ENCODE peak calls at places on chromosomes 4 and X, in five cellular contexts. One of them, this sample, is unnamed.

GRCh38 chrX:40172169-40172979 is 74.6 kb upstream of the BCOR start:
- DNase-seq in upper lobe of left lung: peak
- DNase-seq in stomach: peak
- DNase-seq in K562: peak
- DNase-seq in HCT116: no peak
- DNase-seq in this sample: peak

GRCh38 chr4:154417358-154417673 is 74.3 kb downstream of the DCHS2 start:
- DNase-seq in stomach: no peak
- DNase-seq in K562: no peak
- DNase-seq in upper lobe of left lung: no peak
- DNase-seq in HCT116: no peak
- DNase-seq in this sample: no peak

GRCh38 chr4:159516556-159516955 is 413.7 kb downstream of the RAPGEF2 start:
- DNase-seq in stomach: no peak
- DNase-seq in HCT116: no peak
- DNase-seq in K562: no peak
- DNase-seq in upper lobe of left lung: no peak
- DNase-seq in this sample: no peak

GRCh38 chrX:152137771-152138387 is 498 bp downstream of the MAGEA10 start:
- DNase-seq in upper lobe of left lung: peak
- DNase-seq in K562: no peak
- DNase-seq in HCT116: no peak
- DNase-seq in stomach: no peak
- DNase-seq in this sample: no peak

GRCh38 chrX:55907968-55908607 is 190.5 kb downstream of the RRAGB start:
- DNase-seq in K562: peak
- DNase-seq in upper lobe of left lung: peak
- DNase-seq in HCT116: peak
- DNase-seq in stomach: peak
- DNase-seq in this sample: peak

GRCh38 chr4:15145709-15146108 is 143.4 kb downstream of the CPEB2 start:
- DNase-seq in upper lobe of left lung: no peak
- DNase-seq in stomach: no peak
- DNase-seq in HCT116: no peak
- DNase-seq in K562: no peak
- DNase-seq in this sample: no peak

GRCh38 chrX:30027636-30028035 is 187.7 kb upstream of the MAGEB2 start:
- DNase-seq in stomach: no peak
- DNase-seq in K562: no peak
- DNase-seq in HCT116: no peak
- DNase-seq in upper lobe of left lung: no peak
- DNase-seq in this sample: no peak

GRCh38 chr4:85741921-85742591 is 267.1 kb downstream of the ARHGAP24 start:
- DNase-seq in HCT116: no peak
- DNase-seq in upper lobe of left lung: no peak
- DNase-seq in stomach: no peak
- DNase-seq in K562: no peak
- DNase-seq in this sample: no peak

GRCh38 chr4:10020871-10021676 is at the start of gene SLC2A9:
- DNase-seq in HCT116: no peak
- DNase-seq in K562: no peak
- DNase-seq in upper lobe of left lung: peak
- DNase-seq in stomach: no peak
- DNase-seq in this sample: peak

GRCh38 chrX:22025751-22026150 is 6.4 kb upstream of the PHEX start:
- DNase-seq in HCT116: no peak
- DNase-seq in stomach: no peak
- DNase-seq in upper lobe of left lung: no peak
- DNase-seq in K562: no peak
- DNase-seq in this sample: no peak

GRCh38 chrX:14291626-14292025 is 237.7 kb upstream of the GLRA2 start:
- DNase-seq in K562: no peak
- DNase-seq in HCT116: no peak
- DNase-seq in stomach: no peak
- DNase-seq in upper lobe of left lung: no peak
- DNase-seq in this sample: no peak

GRCh38 chr4:89256203-89256800 is 51.3 kb downstream of the GPRIN3 start:
- DNase-seq in HCT116: no peak
- DNase-seq in stomach: no peak
- DNase-seq in K562: no peak
- DNase-seq in upper lobe of left lung: no peak
- DNase-seq in this sample: no peak

GRCh38 chr4:8238515-8239053 is 31.0 kb upstream of the HTRA3 start:
- DNase-seq in upper lobe of left lung: peak
- DNase-seq in stomach: no peak
- DNase-seq in HCT116: no peak
- DNase-seq in K562: peak
- DNase-seq in this sample: no peak

GRCh38 chrX:40105791-40106676 is 8.3 kb upstream of the BCOR start:
- DNase-seq in K562: peak
- DNase-seq in upper lobe of left lung: peak
- DNase-seq in HCT116: no peak
- DNase-seq in stomach: peak
- DNase-seq in this sample: no peak

GRCh38 chr4:172892300-172892699 is 276.3 kb upstream of the GALNT7 start:
- DNase-seq in upper lobe of left lung: no peak
- DNase-seq in stomach: no peak
- DNase-seq in HCT116: peak
- DNase-seq in K562: peak
- DNase-seq in this sample: no peak

GRCh38 chr4:53010320-53010719 is 148.2 kb downstream of the RASL11B start:
- DNase-seq in stomach: no peak
- DNase-seq in HCT116: no peak
- DNase-seq in K562: no peak
- DNase-seq in upper lobe of left lung: no peak
- DNase-seq in this sample: peak

DNA sequence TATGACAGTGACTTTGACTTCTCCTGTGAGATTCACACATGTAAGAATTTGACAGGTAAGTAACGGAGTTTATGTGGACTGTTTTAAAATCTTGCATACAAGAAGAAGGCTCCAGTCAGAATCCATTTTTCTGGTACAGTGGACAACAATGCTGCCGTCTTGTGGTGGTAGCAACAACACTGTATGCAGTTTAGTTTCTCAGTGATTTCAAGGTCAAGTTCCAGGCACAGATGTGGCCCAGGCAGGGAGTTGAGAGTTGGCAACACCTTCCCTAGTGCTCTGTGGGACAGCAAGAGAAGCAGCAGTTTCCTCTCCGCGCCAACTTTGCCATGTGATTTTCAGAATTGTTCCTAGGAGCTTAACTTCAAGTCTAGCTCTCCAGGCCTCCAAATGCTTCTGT is 56.0 kb upstream of the STPG2 start:
- DNase-seq in upper lobe of left lung: no peak
- DNase-seq in stomach: no peak
- DNase-seq in K562: no peak
- DNase-seq in HCT116: no peak
- DNase-seq in this sample: no peak
- TF ChIP-seq CTCF in upper lobe of left lung: no peak
- TF ChIP-seq CTCF in stomach: no peak
- TF ChIP-seq CTCF in K562: no peak
- TF ChIP-seq CTCF in HCT116: no peak
- TF ChIP-seq CTCF in this sample: no peak

GRCh38 chr4:72568959-72569718 is at the start of gene ADAMTS3:
- DNase-seq in HCT116: no peak
- DNase-seq in upper lobe of left lung: peak
- DNase-seq in K562: peak
- DNase-seq in stomach: peak
- DNase-seq in this sample: peak
- TF ChIP-seq POLR2A in HCT116: no peak
- TF ChIP-seq POLR2A in upper lobe of left lung: no peak
- TF ChIP-seq POLR2A in K562: peak
- TF ChIP-seq POLR2A in stomach: no peak
- TF ChIP-seq POLR2A in this sample: no peak

DNA sequence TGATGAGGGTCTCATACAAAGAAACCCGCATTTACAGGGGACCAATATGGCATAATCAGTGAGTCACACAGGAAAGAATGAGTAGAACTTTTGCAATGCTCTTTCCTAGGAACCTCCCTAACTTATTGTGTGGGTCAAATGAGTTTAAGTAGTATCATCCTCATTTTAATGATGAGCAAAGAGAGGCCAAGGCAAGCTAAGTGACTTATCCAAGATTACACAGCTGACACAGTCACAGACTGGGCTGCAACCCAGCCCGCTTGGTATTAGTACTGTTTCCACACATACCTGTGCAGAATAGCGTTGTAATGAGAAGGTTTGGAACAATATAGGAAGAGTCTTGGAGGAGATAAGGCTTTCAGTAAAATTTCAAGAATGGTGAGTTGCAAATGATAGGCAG is 91.0 kb upstream of the PPP1R2C start:
- DNase-seq in upper lobe of left lung: no peak
- DNase-seq in HCT116: no peak
- DNase-seq in K562: no peak
- DNase-seq in stomach: no peak
- DNase-seq in this sample: no peak
- TF ChIP-seq POLR2AphosphoS5 in upper lobe of left lung: no peak
- TF ChIP-seq POLR2AphosphoS5 in HCT116: no peak
- TF ChIP-seq POLR2AphosphoS5 in K562: no peak
- TF ChIP-seq POLR2AphosphoS5 in stomach: no peak
- TF ChIP-seq POLR2AphosphoS5 in this sample: no peak

GRCh38 chr4:6910340-6910959 is 824 bp downstream of the TBC1D14 start:
- DNase-seq in HCT116: no peak
- DNase-seq in upper lobe of left lung: peak
- DNase-seq in K562: peak
- DNase-seq in stomach: no peak
- DNase-seq in this sample: no peak
- TF ChIP-seq CTCF in HCT116: peak
- TF ChIP-seq CTCF in upper lobe of left lung: no peak
- TF ChIP-seq CTCF in K562: no peak
- TF ChIP-seq CTCF in stomach: no peak
- TF ChIP-seq CTCF in this sample: no peak

GRCh38 chr4:143248827-143249226 is 64.1 kb downstream of the USP38 start:
- DNase-seq in upper lobe of left lung: no peak
- DNase-seq in HCT116: no peak
- DNase-seq in stomach: no peak
- DNase-seq in K562: no peak
- DNase-seq in this sample: no peak
- TF ChIP-seq POLR2A in upper lobe of left lung: no peak
- TF ChIP-seq POLR2A in HCT116: no peak
- TF ChIP-seq POLR2A in stomach: no peak
- TF ChIP-seq POLR2A in K562: no peak
- TF ChIP-seq POLR2A in this sample: no peak

This sample was measured in breast epithelium.